ENCODE peak calls at places on chromosomes 4 and X, in five cellular contexts. K is GM23338, U is HepG2, X is GM12878, F is H1. C is an unnamed sample. For H3K4me1, the result is how much of the 10 kb centered on the place peaks cover.

GRCh38 chr4:164531336-164531735 is 222.6 kb upstream of the SMIM31 start:
- DNase-seq in U (no peak), K (no peak), X (no peak), F (no peak), C (no peak)

GRCh38 chr4:6221851-6222760 is 21.8 kb upstream of the JAKMIP1 start:
- DNase-seq in F (no peak), K (peak), U (no peak), X (no peak), C (peak)

GRCh38 chr4:1413221-1413663 is 7.0 kb upstream of the NKX1-1 start:
- DNase-seq in K (no peak), U (no peak), X (no peak), F (no peak), C (no peak)

GRCh38 chrX:17876135-17876534 is 15.0 kb upstream of the RAI2 start:
- DNase-seq in X (no peak), U (no peak), F (no peak), K (peak), C (no peak)

GRCh38 chr4:82044141-82044993 is 329.4 kb downstream of the HNRNPD start:
- DNase-seq in F (peak), U (no peak), K (peak), X (no peak), C (peak)

GRCh38 chrX:6163761-6164160 is 64.9 kb downstream of the NLGN4X start:
- DNase-seq in X (no peak), F (no peak), K (no peak), U (no peak), C (no peak)

GRCh38 chrX:154797006-154797405 is 8.3 kb downstream of the MPP1 start:
- DNase-seq in X (no peak), F (no peak), K (peak), U (no peak), C (no peak)

GRCh38 chr4:89307446-89308160 is at the start of gene GPRIN3:
- DNase-seq in X (no peak), U (no peak), K (peak), F (no peak), C (no peak)

GRCh38 chrX:70196961-70197805 is 19.9 kb downstream of the DGAT2L6 start:
- DNase-seq in X (no peak), K (peak), U (peak), F (peak), C (peak)

DNA sequence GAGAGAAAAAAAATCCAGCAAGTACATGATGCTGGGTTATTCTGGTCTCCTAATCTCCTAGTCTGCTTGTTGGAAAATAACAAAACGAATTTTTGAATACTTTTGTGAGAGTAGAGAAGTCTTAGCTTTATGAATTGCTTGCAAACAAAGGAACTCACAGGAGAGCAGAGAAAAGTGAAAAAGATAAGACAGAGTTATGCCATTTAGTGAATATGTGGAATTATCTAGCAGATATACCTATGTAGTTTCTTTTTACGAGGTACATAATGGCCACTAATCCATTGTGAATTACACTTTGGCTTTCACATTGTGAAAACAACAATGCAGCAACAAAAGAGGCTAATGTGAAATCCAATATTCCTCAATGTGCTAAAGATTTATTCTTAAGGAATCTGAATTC is 226.7 kb downstream of the NDST4 start:
- DNase-seq in F (no peak), K (no peak), U (no peak), X (no peak), C (no peak)
- TF ChIP-seq CREB1 in F (no peak), K (no peak), U (no peak), X (no peak), C (no peak)

DNA sequence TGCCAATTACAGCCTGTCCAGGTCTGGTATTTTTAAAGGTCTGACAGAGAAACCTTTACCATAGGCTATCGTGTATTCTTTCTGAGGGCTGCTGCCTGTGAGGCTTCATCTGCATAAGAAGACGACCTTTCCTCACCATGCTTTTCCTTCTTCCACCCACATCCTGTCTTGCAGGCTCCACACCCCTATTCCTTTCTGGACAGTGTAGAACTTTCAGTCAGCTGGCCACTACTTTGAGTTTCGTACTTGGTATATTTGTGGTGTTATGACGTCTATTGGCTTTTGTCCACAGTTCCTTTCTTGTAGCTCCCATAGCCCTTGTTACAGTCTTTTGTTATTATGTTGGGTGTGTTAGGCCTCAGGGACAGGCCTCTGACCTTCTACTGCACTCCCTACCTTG is 311.4 kb downstream of the RAPGEF2 start:
- DNase-seq in X (no peak), F (no peak), K (no peak), U (no peak), C (no peak)
- H3K4me1 ChIP-seq in X (under half), F (under half), K (under half), U (under half), C (under half)

GRCh38 chr4:19026281-19026680 is 1004.7 kb upstream of the LCORL start:
- DNase-seq in X (no peak), K (no peak), U (no peak), F (no peak), C (no peak)

GRCh38 chr4:19030536-19030935 is 1009.0 kb upstream of the LCORL start:
- DNase-seq in U (no peak), X (no peak), K (no peak), F (no peak), C (no peak)

GRCh38 chr4:19034089-19034488 is 1012.5 kb upstream of the LCORL start:
- DNase-seq in K (no peak), X (no peak), U (no peak), F (no peak), C (no peak)

GRCh38 chr4:19025031-19025430 is 1003.5 kb upstream of the LCORL start:
- DNase-seq in X (no peak), K (no peak), U (no peak), F (no peak), C (no peak)

DNA sequence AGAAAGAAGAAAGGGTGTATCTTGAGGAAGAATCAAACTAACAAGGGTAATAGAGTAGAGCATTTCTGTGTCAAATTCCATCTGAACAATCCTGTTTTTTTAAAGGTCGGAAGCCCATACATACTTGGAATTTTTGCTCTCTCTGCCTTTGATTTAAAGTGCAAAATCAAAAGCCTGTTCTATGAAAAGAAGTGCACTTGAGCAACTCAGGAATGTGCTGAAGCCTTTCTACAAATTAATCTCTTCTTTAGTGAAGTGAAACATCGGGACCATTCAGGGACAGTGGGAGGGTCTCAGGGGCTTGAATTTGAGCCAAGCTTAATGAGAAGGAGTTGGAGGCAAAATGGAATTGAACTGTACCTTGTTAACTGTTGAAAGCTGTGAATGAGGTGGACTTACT is 1008.5 kb upstream of the LCORL start:
- DNase-seq in U (no peak), X (no peak), F (no peak), K (peak), C (no peak)
- TF ChIP-seq CREB1 in U (no peak), X (no peak), F (no peak), K (no peak), C (no peak)

GRCh38 chrX:24993887-24994286 is 21.9 kb downstream of the ARX start:
- DNase-seq in F (no peak), U (no peak), X (no peak), K (no peak), C (no peak)

GRCh38 chrX:24999501-24999900 is 16.3 kb downstream of the ARX start:
- DNase-seq in F (no peak), X (no peak), U (no peak), K (no peak), C (no peak)

GRCh38 chrX:24990585-24990984 is 25.2 kb downstream of the ARX start:
- DNase-seq in X (no peak), F (no peak), U (no peak), K (peak), C (no peak)

GRCh38 chrX:25001808-25002657 is 13.7 kb downstream of the ARX start:
- DNase-seq in F (no peak), U (no peak), K (no peak), X (no peak), C (no peak)

GRCh38 chrX:24996096-24996709 is 19.6 kb downstream of the ARX start:
- DNase-seq in X (no peak), U (no peak), F (no peak), K (no peak), C (no peak)
- H3K4me1 ChIP-seq in X (under half), U (under half), F (under half), K (half or more), C (under half)

DNA sequence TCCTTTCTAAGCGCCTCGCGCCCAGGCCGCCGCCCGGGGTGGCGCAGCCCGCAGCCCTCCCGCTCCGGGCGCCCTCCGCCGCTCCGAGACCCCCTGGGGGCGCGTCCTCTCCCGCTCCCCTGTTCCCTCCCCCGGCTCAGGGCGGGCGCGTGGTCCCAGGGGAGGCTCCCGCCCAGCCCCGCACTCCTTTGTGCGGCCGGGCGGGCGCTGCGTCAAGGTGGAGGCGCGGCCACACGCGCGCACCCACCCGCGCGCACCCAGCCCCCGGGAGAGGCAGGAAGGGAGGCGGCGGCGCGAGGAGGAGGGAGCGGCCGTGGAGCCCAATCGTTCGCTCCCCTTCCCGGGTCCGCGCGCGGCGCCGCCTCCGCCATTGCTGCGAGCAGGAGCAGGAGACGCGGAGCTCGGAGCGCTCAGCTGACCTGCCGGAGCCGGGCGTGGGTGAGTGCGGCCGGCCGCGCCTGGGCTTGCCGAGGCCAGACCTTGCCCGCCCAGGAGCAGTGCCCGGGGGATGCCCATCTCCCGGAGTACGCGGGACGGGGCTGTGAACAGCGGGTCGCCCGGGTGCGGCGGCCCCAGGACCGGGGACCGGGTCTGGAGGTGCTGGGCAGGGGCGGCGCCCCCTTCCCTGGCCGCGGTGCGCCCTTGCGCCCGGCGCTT is at the start of gene NSG1:
- DNase-seq in U (no peak), K (peak), F (no peak), X (no peak), C (no peak)
- TF ChIP-seq CREB1 in U (no peak), K (no peak), F (no peak), X (no peak), C (no peak)

DNA sequence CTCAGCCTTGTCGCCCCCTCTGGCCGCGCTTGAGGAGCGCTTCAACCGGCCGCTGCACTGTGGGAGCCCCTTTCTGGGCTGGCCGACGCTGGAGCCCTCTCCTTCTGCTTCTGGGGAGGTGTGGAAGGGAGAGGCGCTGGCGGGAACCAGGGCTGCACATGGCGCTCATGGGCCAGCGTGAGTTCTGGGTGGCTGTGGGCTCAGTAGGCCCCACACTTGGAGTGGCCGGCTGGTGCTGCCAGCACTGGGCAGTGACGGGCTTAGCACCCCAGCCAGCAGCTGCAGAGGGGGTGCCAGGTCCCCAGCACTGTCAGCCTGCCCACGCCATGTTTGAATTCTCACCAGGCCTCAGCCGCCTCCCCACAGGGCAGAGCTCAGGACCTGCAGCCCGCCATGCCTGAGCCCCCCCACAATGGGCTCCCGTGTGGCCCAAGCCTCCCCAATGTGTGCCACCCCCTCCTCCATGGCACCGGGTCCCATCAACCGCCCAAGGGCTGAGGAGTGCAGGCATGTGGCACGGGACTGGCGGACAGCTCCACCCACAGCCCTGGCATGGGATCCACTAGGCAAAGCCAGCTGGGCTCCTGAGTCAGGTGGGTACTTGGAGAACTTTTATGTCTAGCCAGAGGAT is 615.2 kb downstream of the TRIML1 start:
- DNase-seq in U (no peak), K (peak), X (no peak), F (no peak), C (no peak)
- H3K4me1 ChIP-seq in U (under half), K (under half), X (under half), F (under half), C (under half)